ENCODE peak calls at places on chromosomes 7 and 10, in four cellular contexts. One of them, this sample, is unnamed.

GRCh38 chr10:18875480-18875879 is 173.1 kb upstream of the MALRD1 start:
- DNase-seq in choroid plexus epithelial cell: no peak
- DNase-seq in mesendoderm: no peak
- DNase-seq in activated CD8-positive, alpha-beta memory T cell treated with anti-CD3 and anti-CD28 coated beads for 48 hours: no peak
- DNase-seq in this sample: no peak

GRCh38 chr10:49414496-49414895 is 18.6 kb upstream of the DRGX start:
- DNase-seq in activated CD8-positive, alpha-beta memory T cell treated with anti-CD3 and anti-CD28 coated beads for 48 hours: no peak
- DNase-seq in choroid plexus epithelial cell: no peak
- DNase-seq in mesendoderm: no peak
- DNase-seq in this sample: no peak

GRCh38 chr7:132933076-132933466 is 148.8 kb downstream of the CHCHD3 start:
- DNase-seq in activated CD8-positive, alpha-beta memory T cell treated with anti-CD3 and anti-CD28 coated beads for 48 hours: no peak
- DNase-seq in mesendoderm: no peak
- DNase-seq in choroid plexus epithelial cell: peak
- DNase-seq in this sample: no peak

GRCh38 chr7:38545977-38546376 is 85.2 kb downstream of the AMPH start:
- DNase-seq in activated CD8-positive, alpha-beta memory T cell treated with anti-CD3 and anti-CD28 coated beads for 48 hours: no peak
- DNase-seq in choroid plexus epithelial cell: no peak
- DNase-seq in mesendoderm: peak
- DNase-seq in this sample: no peak

GRCh38 chr7:35253680-35254495 is at the start of gene TBX20:
- DNase-seq in activated CD8-positive, alpha-beta memory T cell treated with anti-CD3 and anti-CD28 coated beads for 48 hours: no peak
- DNase-seq in choroid plexus epithelial cell: no peak
- DNase-seq in mesendoderm: peak
- DNase-seq in this sample: peak

GRCh38 chr7:154833839-154834238 is 169.1 kb downstream of the PAXIP1 start:
- DNase-seq in mesendoderm: no peak
- DNase-seq in activated CD8-positive, alpha-beta memory T cell treated with anti-CD3 and anti-CD28 coated beads for 48 hours: no peak
- DNase-seq in choroid plexus epithelial cell: no peak
- DNase-seq in this sample: no peak

GRCh38 chr7:2062648-2063047 is 170.1 kb downstream of the MAD1L1 start:
- DNase-seq in mesendoderm: no peak
- DNase-seq in choroid plexus epithelial cell: no peak
- DNase-seq in activated CD8-positive, alpha-beta memory T cell treated with anti-CD3 and anti-CD28 coated beads for 48 hours: no peak
- DNase-seq in this sample: no peak

GRCh38 chr7:29078286-29078685 is 68.1 kb downstream of the CPVL start:
- DNase-seq in choroid plexus epithelial cell: no peak
- DNase-seq in activated CD8-positive, alpha-beta memory T cell treated with anti-CD3 and anti-CD28 coated beads for 48 hours: no peak
- DNase-seq in mesendoderm: no peak
- DNase-seq in this sample: no peak

GRCh38 chr10:119139464-119140067 is 25.9 kb downstream of the SFXN4 start:
- DNase-seq in choroid plexus epithelial cell: peak
- DNase-seq in activated CD8-positive, alpha-beta memory T cell treated with anti-CD3 and anti-CD28 coated beads for 48 hours: no peak
- DNase-seq in mesendoderm: peak
- DNase-seq in this sample: peak

GRCh38 chr7:73721237-73721848 is 1.9 kb upstream of the STX1A start:
- DNase-seq in mesendoderm: no peak
- DNase-seq in choroid plexus epithelial cell: no peak
- DNase-seq in activated CD8-positive, alpha-beta memory T cell treated with anti-CD3 and anti-CD28 coated beads for 48 hours: no peak
- DNase-seq in this sample: peak

GRCh38 chr7:27159278-27160146 is 3.0 kb upstream of the HOXA7 start:
- DNase-seq in choroid plexus epithelial cell: no peak
- DNase-seq in activated CD8-positive, alpha-beta memory T cell treated with anti-CD3 and anti-CD28 coated beads for 48 hours: no peak
- DNase-seq in mesendoderm: no peak
- DNase-seq in this sample: no peak

GRCh38 chr10:86313621-86314041 is 53.0 kb downstream of the GRID1 start:
- DNase-seq in choroid plexus epithelial cell: no peak
- DNase-seq in activated CD8-positive, alpha-beta memory T cell treated with anti-CD3 and anti-CD28 coated beads for 48 hours: no peak
- DNase-seq in mesendoderm: no peak
- DNase-seq in this sample: no peak

GRCh38 chr10:82943142-82943541 is 1068.1 kb downstream of the NRG3 start:
- DNase-seq in activated CD8-positive, alpha-beta memory T cell treated with anti-CD3 and anti-CD28 coated beads for 48 hours: no peak
- DNase-seq in mesendoderm: no peak
- DNase-seq in choroid plexus epithelial cell: no peak
- DNase-seq in this sample: no peak

GRCh38 chr7:5284304-5285281 is 1.9 kb downstream of the SLC29A4 start:
- DNase-seq in mesendoderm: peak
- DNase-seq in activated CD8-positive, alpha-beta memory T cell treated with anti-CD3 and anti-CD28 coated beads for 48 hours: no peak
- DNase-seq in choroid plexus epithelial cell: peak
- DNase-seq in this sample: no peak

GRCh38 chr10:82908751-82909150 is 1033.8 kb downstream of the NRG3 start:
- DNase-seq in activated CD8-positive, alpha-beta memory T cell treated with anti-CD3 and anti-CD28 coated beads for 48 hours: no peak
- DNase-seq in choroid plexus epithelial cell: no peak
- DNase-seq in mesendoderm: no peak
- DNase-seq in this sample: no peak

GRCh38 chr10:126663880-126664279 is 6.6 kb downstream of the C10orf90 start:
- DNase-seq in choroid plexus epithelial cell: peak
- DNase-seq in mesendoderm: no peak
- DNase-seq in activated CD8-positive, alpha-beta memory T cell treated with anti-CD3 and anti-CD28 coated beads for 48 hours: no peak
- DNase-seq in this sample: peak

GRCh38 chr10:123157210-123157609 is 3.0 kb downstream of the BUB3 start:
- DNase-seq in mesendoderm: no peak
- DNase-seq in choroid plexus epithelial cell: peak
- DNase-seq in activated CD8-positive, alpha-beta memory T cell treated with anti-CD3 and anti-CD28 coated beads for 48 hours: no peak
- DNase-seq in this sample: no peak

GRCh38 chr7:155610633-155611193 is 33.7 kb upstream of the RBM33 start:
- DNase-seq in activated CD8-positive, alpha-beta memory T cell treated with anti-CD3 and anti-CD28 coated beads for 48 hours: no peak
- DNase-seq in mesendoderm: no peak
- DNase-seq in choroid plexus epithelial cell: no peak
- DNase-seq in this sample: no peak

GRCh38 chr10:98217793-98218192 is 50.2 kb downstream of the LOXL4 start:
- DNase-seq in activated CD8-positive, alpha-beta memory T cell treated with anti-CD3 and anti-CD28 coated beads for 48 hours: no peak
- DNase-seq in mesendoderm: no peak
- DNase-seq in choroid plexus epithelial cell: no peak
- DNase-seq in this sample: no peak

GRCh38 chr7:108497082-108497725 is 28.7 kb downstream of the PNPLA8 start:
- DNase-seq in choroid plexus epithelial cell: peak
- DNase-seq in mesendoderm: peak
- DNase-seq in activated CD8-positive, alpha-beta memory T cell treated with anti-CD3 and anti-CD28 coated beads for 48 hours: no peak
- DNase-seq in this sample: peak

GRCh38 chr7:152986369-152986768 is 226.8 kb downstream of the ACTR3B start:
- DNase-seq in mesendoderm: no peak
- DNase-seq in activated CD8-positive, alpha-beta memory T cell treated with anti-CD3 and anti-CD28 coated beads for 48 hours: no peak
- DNase-seq in choroid plexus epithelial cell: no peak
- DNase-seq in this sample: no peak

GRCh38 chr7:3915337-3915865 is 614.3 kb downstream of the SDK1 start:
- DNase-seq in activated CD8-positive, alpha-beta memory T cell treated with anti-CD3 and anti-CD28 coated beads for 48 hours: no peak
- DNase-seq in choroid plexus epithelial cell: no peak
- DNase-seq in mesendoderm: no peak
- DNase-seq in this sample: no peak

GRCh38 chr7:77940647-77941046 is 142.1 kb downstream of the PHTF2 start:
- DNase-seq in activated CD8-positive, alpha-beta memory T cell treated with anti-CD3 and anti-CD28 coated beads for 48 hours: no peak
- DNase-seq in mesendoderm: peak
- DNase-seq in choroid plexus epithelial cell: peak
- DNase-seq in this sample: no peak

GRCh38 chr10:131111474-131112080 is 199.9 kb downstream of the TCERG1L start:
- DNase-seq in choroid plexus epithelial cell: no peak
- DNase-seq in activated CD8-positive, alpha-beta memory T cell treated with anti-CD3 and anti-CD28 coated beads for 48 hours: no peak
- DNase-seq in mesendoderm: no peak
- DNase-seq in this sample: no peak

GRCh38 chr10:73509695-73510094 is 13.9 kb upstream of the PPP3CB start:
- DNase-seq in mesendoderm: no peak
- DNase-seq in choroid plexus epithelial cell: no peak
- DNase-seq in activated CD8-positive, alpha-beta memory T cell treated with anti-CD3 and anti-CD28 coated beads for 48 hours: no peak
- DNase-seq in this sample: no peak

GRCh38 chr10:5736591-5736990 is 52.0 kb downstream of the TASOR2 start:
- DNase-seq in mesendoderm: no peak
- DNase-seq in choroid plexus epithelial cell: no peak
- DNase-seq in activated CD8-positive, alpha-beta memory T cell treated with anti-CD3 and anti-CD28 coated beads for 48 hours: no peak
- DNase-seq in this sample: no peak

GRCh38 chr10:111944331-111944730 is 239.2 kb downstream of the GPAM start:
- DNase-seq in mesendoderm: peak
- DNase-seq in choroid plexus epithelial cell: no peak
- DNase-seq in activated CD8-positive, alpha-beta memory T cell treated with anti-CD3 and anti-CD28 coated beads for 48 hours: no peak
- DNase-seq in this sample: no peak

GRCh38 chr10:80064120-80064886 is 14.2 kb upstream of the TMEM254 start:
- DNase-seq in choroid plexus epithelial cell: no peak
- DNase-seq in mesendoderm: no peak
- DNase-seq in activated CD8-positive, alpha-beta memory T cell treated with anti-CD3 and anti-CD28 coated beads for 48 hours: no peak
- DNase-seq in this sample: no peak

GRCh38 chr10:69416695-69417094 is at the start of gene TACR2:
- DNase-seq in choroid plexus epithelial cell: no peak
- DNase-seq in activated CD8-positive, alpha-beta memory T cell treated with anti-CD3 and anti-CD28 coated beads for 48 hours: no peak
- DNase-seq in mesendoderm: no peak
- DNase-seq in this sample: no peak

GRCh38 chr10:96541921-96542320 is 28.2 kb upstream of the TLL2 start:
- DNase-seq in choroid plexus epithelial cell: peak
- DNase-seq in activated CD8-positive, alpha-beta memory T cell treated with anti-CD3 and anti-CD28 coated beads for 48 hours: no peak
- DNase-seq in mesendoderm: no peak
- DNase-seq in this sample: no peak

GRCh38 chr10:119245272-119245671 is 37.9 kb downstream of the GRK5 start:
- DNase-seq in mesendoderm: no peak
- DNase-seq in choroid plexus epithelial cell: no peak
- DNase-seq in activated CD8-positive, alpha-beta memory T cell treated with anti-CD3 and anti-CD28 coated beads for 48 hours: no peak
- DNase-seq in this sample: no peak

GRCh38 chr7:103296901-103297836 is at the start of gene PMPCB:
- DNase-seq in activated CD8-positive, alpha-beta memory T cell treated with anti-CD3 and anti-CD28 coated beads for 48 hours: peak
- DNase-seq in choroid plexus epithelial cell: peak
- DNase-seq in mesendoderm: peak
- DNase-seq in this sample: peak

GRCh38 chr7:88289505-88290129 is 17.1 kb downstream of the STEAP4 start:
- DNase-seq in mesendoderm: no peak
- DNase-seq in activated CD8-positive, alpha-beta memory T cell treated with anti-CD3 and anti-CD28 coated beads for 48 hours: no peak
- DNase-seq in choroid plexus epithelial cell: no peak
- DNase-seq in this sample: no peak

GRCh38 chr10:129741978-129742741 is 221.9 kb downstream of the EBF3 start:
- DNase-seq in mesendoderm: no peak
- DNase-seq in choroid plexus epithelial cell: no peak
- DNase-seq in activated CD8-positive, alpha-beta memory T cell treated with anti-CD3 and anti-CD28 coated beads for 48 hours: no peak
- DNase-seq in this sample: no peak